ENCODE peak calls at places on chromosomes 11 and 22, in seven cellular contexts. P is stomach, W is cardiac muscle cell, N is keratinocyte, B is HepG2, A is AG04450, I is fibroblast of lung. Y is an unnamed sample.

GRCh38 chr11:45725776-45726606 is 60.6 kb upstream of the CHST1 start:
- DNase-seq in I (no peak), B (no peak), P (no peak), W (no peak), N (no peak), A (no peak), Y (no peak)

GRCh38 chr11:15773024-15773423 is 583.3 kb downstream of the SOX6 start:
- DNase-seq in W (no peak), A (no peak), N (no peak), P (no peak), I (no peak), B (no peak), Y (no peak)

GRCh38 chr11:111419641-111420327 is 40.7 kb upstream of the POU2AF1 start:
- DNase-seq in N (no peak), P (peak), W (no peak), I (no peak), A (no peak), B (no peak), Y (no peak)

GRCh38 chr11:14417975-14418374 is 59.0 kb upstream of the RRAS2 start:
- DNase-seq in P (no peak), N (no peak), A (no peak), B (no peak), W (peak), I (peak), Y (no peak)

GRCh38 chr22:11360632-11361031 is 4167.4 kb upstream of the OR11H1 start:
- DNase-seq in N (no peak), P (no peak), A (no peak), W (no peak), I (no peak), B (no peak), Y (no peak)

GRCh38 chr11:35111171-35112055 is 27.6 kb upstream of the CD44 start:
- DNase-seq in P (no peak), A (peak), W (peak), B (no peak), N (peak), I (peak), Y (no peak)

GRCh38 chr11:43577566-43578264 is 102.8 kb upstream of the HSD17B12 start:
- DNase-seq in B (no peak), P (no peak), N (no peak), A (no peak), W (no peak), I (no peak), Y (no peak)

GRCh38 chr11:96326954-96327353 is 16.0 kb downstream of the MAML2 start:
- DNase-seq in W (no peak), B (no peak), N (no peak), A (no peak), P (no peak), I (no peak), Y (no peak)

GRCh38 chr11:71207996-71208774 is 44.2 kb downstream of the SHANK2 start:
- DNase-seq in I (no peak), N (no peak), A (no peak), P (no peak), B (no peak), W (no peak), Y (no peak)

GRCh38 chr11:113197456-113197855 is 116.9 kb upstream of the TTC12 start:
- DNase-seq in B (no peak), N (no peak), I (no peak), A (no peak), W (no peak), P (no peak), Y (no peak)

GRCh38 chr11:29452131-29452530 is 564.7 kb downstream of the KCNA4 start:
- DNase-seq in P (no peak), B (no peak), N (no peak), I (peak), A (no peak), W (peak), Y (no peak)

GRCh38 chr11:95831198-95831883 is 41.0 kb downstream of the CEP57 start:
- DNase-seq in W (peak), I (peak), A (peak), P (no peak), N (peak), B (no peak), Y (no peak)

GRCh38 chr11:79237676-79238075 is 203.2 kb downstream of the TENM4 start:
- DNase-seq in I (peak), N (no peak), B (no peak), W (peak), P (no peak), A (peak), Y (no peak)

GRCh38 chr11:61037694-61038093 is 64.6 kb upstream of the CD5 start:
- DNase-seq in B (no peak), W (peak), N (no peak), A (no peak), P (peak), I (peak), Y (no peak)

GRCh38 chr11:64347171-64347867 is 7.3 kb downstream of the CCDC88B start:
- DNase-seq in I (no peak), A (no peak), N (no peak), P (no peak), W (no peak), B (no peak), Y (no peak)

DNA sequence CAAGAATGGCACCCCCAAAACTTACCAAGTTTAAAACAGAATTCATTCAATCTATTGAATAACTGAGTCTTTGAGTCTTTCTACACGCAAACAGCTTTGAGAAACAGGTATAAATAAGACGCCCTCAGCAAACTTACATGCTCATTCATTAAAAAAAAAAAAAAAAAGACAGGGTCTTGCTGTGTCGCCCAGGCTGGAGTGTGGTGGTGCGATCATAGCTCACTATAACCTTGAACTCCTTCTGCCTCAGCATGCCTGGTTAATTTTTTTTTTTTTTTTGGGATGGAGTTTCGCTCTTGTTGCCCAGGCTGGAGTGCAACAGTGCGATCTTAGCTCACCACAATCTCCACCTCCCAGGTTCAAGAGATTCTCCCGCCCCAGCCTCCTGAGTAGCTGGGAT is 6.1 kb downstream of the PRR14L start:
- DNase-seq in I (no peak), P (no peak), A (no peak), B (no peak), W (no peak), N (no peak), Y (no peak)
- H3K27ac ChIP-seq in I (no peak), P (no peak), A (no peak), B (no peak), W (no peak), N (no peak), Y (no peak)

GRCh38 chr22:39984750-39985149 is 10.0 kb upstream of the FAM83F start:
- DNase-seq in I (no peak), B (no peak), P (no peak), A (no peak), W (no peak), N (no peak), Y (no peak)
- H3K4me3 ChIP-seq in I (no peak), B (no peak), P (no peak), A (no peak), W (no peak), N (no peak), Y (no peak)

DNA sequence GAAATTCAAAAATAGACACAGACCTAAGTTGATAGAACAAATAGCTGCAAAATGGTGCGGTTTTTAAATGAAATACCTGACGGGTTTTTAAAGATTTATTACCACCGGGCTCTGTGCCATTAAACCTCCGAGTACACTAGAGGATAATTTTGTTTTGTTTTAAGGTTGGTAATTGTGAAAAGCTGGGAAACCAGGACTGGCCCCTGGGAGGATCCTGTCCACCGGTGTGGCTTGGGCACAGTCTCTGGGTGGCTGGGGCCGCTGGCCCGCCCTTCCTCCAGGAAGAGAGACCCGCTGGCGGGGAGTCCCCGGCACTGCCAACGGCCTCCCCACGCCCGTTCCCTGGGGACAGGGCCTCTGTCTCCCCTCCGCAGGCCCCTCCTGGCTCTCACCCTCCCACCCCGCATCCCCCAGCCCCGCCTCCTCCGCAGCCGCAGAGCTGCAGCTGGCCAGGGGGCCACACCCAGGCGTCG is 13.8 kb downstream of the KCNJ5 start:
- DNase-seq in P (no peak), B (no peak), A (no peak), W (no peak), I (peak), N (no peak), Y (no peak)
- H3K27ac ChIP-seq in P (peak), B (no peak), A (no peak), W (no peak), I (peak), N (peak), Y (no peak)

DNA sequence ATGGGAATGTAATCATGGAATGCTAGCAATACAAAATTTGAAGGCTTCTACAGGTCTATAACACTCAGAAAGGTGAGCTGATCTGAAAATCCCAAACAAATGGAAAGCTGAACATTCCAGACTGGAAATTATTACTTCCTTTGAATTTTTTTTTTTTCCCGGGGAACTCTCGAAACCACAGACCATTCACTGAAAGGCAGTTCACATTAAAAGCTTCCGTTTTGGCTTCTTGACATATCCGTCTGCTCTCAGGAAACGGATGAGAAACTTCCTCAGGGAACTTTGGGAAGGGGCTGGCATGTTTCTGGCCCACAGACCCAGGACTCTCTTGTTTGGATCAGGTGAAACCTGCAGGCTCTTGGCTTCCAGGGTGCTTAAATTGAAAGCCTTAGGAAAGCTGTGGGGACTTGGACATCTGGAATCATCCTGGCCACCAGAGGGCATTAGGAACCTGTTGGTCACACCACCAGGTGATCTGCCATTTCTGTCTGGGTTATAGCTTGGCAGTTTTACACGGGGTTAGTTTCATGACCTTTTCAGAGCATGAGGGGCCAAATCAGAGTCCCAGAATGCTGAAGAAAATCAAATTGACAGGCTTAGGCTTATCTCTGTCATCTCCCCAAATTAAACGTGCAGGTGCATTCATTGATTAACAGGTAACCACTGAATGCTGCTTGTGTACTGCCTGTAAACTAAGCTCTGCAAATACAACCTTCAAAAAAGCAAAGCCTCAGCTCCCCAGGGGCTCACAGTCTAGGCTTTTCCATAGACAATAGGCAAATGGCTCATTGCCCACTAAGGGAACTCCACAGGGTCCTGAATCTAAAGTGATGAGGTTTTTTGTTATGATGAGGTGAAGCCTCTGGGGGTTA is 22.7 kb upstream of the GRAMD1B start:
- DNase-seq in P (peak), N (peak), I (peak), W (peak), B (peak), A (peak), Y (peak)
- H3K4me3 ChIP-seq in P (no peak), N (no peak), I (no peak), W (peak), B (no peak), A (no peak), Y (no peak)

GRCh38 chr22:24503851-24504170 is 8.7 kb downstream of the UPB1 start:
- DNase-seq in B (no peak), N (no peak), W (no peak), I (no peak), A (no peak), P (peak), Y (no peak)

GRCh38 chr22:24503137-24503850 is 8.2 kb downstream of the UPB1 start:
- DNase-seq in I (peak), B (no peak), A (no peak), W (peak), N (no peak), P (peak), Y (peak)

GRCh38 chr22:24505337-24505736 is 10.2 kb downstream of the UPB1 start:
- DNase-seq in N (no peak), A (no peak), I (no peak), P (peak), B (peak), W (no peak), Y (no peak)

GRCh38 chr22:24507742-24508141 is 12.6 kb downstream of the UPB1 start:
- DNase-seq in P (no peak), I (no peak), B (no peak), W (no peak), N (no peak), A (no peak), Y (no peak)

DNA sequence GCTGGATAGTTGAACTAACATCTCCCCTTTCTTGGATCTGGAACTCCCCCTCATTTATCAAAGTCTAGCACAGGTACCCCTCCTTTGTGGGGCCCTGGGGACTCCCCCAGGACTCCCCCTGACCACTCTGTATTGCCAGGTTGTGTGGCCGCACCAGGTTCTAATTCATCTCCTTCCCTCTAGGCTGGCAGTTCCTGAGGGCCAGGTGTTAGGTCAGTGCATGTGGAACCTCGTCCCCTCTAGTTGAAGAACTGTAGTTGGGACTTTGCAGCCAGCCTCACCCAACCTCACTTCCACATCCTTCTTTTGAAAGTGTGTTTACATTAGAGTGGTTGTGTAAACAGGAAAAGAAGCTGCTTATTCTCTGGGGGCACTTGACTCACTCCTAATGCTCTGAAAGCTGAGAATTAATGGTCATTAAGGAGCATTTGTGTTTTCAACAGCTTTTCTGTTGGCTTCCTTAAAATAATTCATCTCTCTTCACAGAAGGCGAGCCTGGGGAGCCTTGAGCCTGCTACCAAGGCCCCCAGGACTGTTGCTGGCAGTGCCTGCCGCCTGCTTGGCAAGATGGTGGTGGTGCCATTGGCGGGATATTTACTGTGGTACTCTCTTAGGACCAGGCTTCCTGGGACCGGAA is 11.8 kb downstream of the UPB1 start:
- DNase-seq in A (no peak), P (no peak), I (peak), W (no peak), B (peak), N (no peak), Y (no peak)
- H3K27ac ChIP-seq in A (no peak), P (no peak), I (no peak), W (peak), B (peak), N (no peak), Y (no peak)

GRCh38 chr11:77154381-77155081 is 26.5 kb downstream of the MYO7A start:
- DNase-seq in I (no peak), W (no peak), B (no peak), P (peak), N (no peak), A (no peak), Y (no peak)
- H3K4me3 ChIP-seq in I (no peak), W (no peak), B (no peak), P (no peak), N (no peak), A (no peak), Y (no peak)

GRCh38 chr22:19988965-19989724 is 27.5 kb downstream of the ARVCF start:
- DNase-seq in N (no peak), A (no peak), P (no peak), B (no peak), W (no peak), I (no peak), Y (no peak)
- H3K27ac ChIP-seq in N (no peak), A (no peak), P (no peak), B (no peak), W (no peak), I (no peak), Y (no peak)

DNA sequence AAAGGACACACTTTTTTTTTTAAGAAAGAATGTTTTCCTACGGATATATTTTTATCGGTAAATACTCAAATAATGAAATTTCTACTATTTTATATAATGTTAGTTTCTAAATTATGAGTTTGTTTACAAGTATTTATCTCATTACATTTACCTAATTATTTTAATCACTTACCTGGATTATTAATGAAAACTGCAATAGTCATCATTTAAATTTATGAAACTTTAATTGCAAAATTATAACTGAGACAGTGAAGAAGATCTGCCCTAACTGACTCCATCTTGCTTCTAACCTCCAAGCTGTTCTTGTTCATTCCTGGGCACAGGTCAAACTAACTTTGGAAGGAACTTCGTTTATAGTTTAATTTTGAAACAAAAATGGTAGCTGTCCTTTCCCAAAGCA is 25.2 kb upstream of the VSTM5 start:
- DNase-seq in W (no peak), B (no peak), I (no peak), A (no peak), N (no peak), P (no peak), Y (no peak)
- H3K4me3 ChIP-seq in W (no peak), B (no peak), I (no peak), A (no peak), N (no peak), P (no peak), Y (no peak)

GRCh38 chr22:48510599-48510998 is 1317.1 kb downstream of the BRD1 start:
- DNase-seq in A (no peak), I (no peak), P (no peak), N (no peak), W (no peak), B (no peak), Y (no peak)
- H3K27ac ChIP-seq in A (no peak), I (no peak), P (no peak), N (no peak), W (no peak), B (no peak), Y (no peak)

DNA sequence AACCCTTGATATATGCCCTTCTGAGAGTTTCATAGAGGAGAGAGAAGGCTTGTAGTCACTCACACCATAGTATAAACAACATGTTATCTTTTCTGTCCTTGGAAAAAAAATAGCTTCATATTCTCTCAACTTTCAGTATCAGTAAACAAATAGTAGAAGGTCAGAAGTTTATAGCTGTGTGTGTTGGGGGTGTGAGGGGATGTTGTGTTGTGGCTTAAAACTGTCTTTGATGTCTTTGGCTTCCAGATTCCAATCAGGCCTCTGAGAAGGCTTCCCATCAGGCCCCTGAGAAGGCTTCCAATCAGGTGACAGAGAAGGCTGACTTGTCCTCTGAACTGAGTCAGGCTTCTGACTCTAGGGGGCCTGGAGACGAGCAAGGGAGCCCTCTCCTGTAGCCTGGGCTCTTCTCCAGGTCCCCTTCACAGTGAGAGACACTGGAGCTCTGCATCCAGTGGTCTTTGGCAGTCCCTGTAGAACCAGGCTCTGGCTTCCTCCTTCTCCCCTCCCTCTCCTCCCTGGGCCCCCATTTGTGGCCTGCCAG is 9.3 kb downstream of the MTFP1 start:
- DNase-seq in I (no peak), A (no peak), B (peak), W (no peak), P (no peak), N (no peak), Y (no peak)
- H3K4me3 ChIP-seq in I (no peak), A (no peak), B (peak), W (no peak), P (no peak), N (no peak), Y (peak)

Y was measured in CD4-positive, alpha-beta memory T cell.